ENCODE peak calls at places on chromosome 1, in five cellular contexts. One of them, this sample, is unnamed.
A peak's percentile ranks its signal among the peaks of the same experiment; 100 is the strongest.

GRCh38 chr1:64043976-64044375 is 159.4 kb upstream of the UBE2U start:
- DNase-seq in activated effector memory CD4-positive, alpha-beta T cell treated with Interleukin-2 at 50 U/mL for 16 hours: no peak
- DNase-seq in iPS DF 19.7: no peak
- DNase-seq in IMR-90: peak; percentile 31
- DNase-seq in amniotic epithelial cell: peak; percentile 72
- DNase-seq in this sample: no peak

GRCh38 chr1:32729254-32730046 is 26.9 kb upstream of the SYNC start:
- DNase-seq in activated effector memory CD4-positive, alpha-beta T cell treated with Interleukin-2 at 50 U/mL for 16 hours: no peak
- DNase-seq in iPS DF 19.7: no peak
- DNase-seq in IMR-90: peak; percentile 0
- DNase-seq in amniotic epithelial cell: no peak
- DNase-seq in this sample: no peak

GRCh38 chr1:207862241-207862787 is 48.6 kb downstream of the CD34 start:
- DNase-seq in activated effector memory CD4-positive, alpha-beta T cell treated with Interleukin-2 at 50 U/mL for 16 hours: no peak
- DNase-seq in iPS DF 19.7: no peak
- DNase-seq in IMR-90: peak; percentile 43
- DNase-seq in amniotic epithelial cell: peak; percentile 81
- DNase-seq in this sample: no peak

GRCh38 chr1:24424207-24424606 is 8.6 kb downstream of the NIPAL3 start:
- DNase-seq in activated effector memory CD4-positive, alpha-beta T cell treated with Interleukin-2 at 50 U/mL for 16 hours: no peak
- DNase-seq in iPS DF 19.7: no peak
- DNase-seq in IMR-90: no peak
- DNase-seq in amniotic epithelial cell: no peak
- DNase-seq in this sample: no peak

GRCh38 chr1:154707901-154708514 is 100.0 kb upstream of the ADAR start:
- DNase-seq in activated effector memory CD4-positive, alpha-beta T cell treated with Interleukin-2 at 50 U/mL for 16 hours: no peak
- DNase-seq in iPS DF 19.7: no peak
- DNase-seq in IMR-90: peak; percentile 33
- DNase-seq in amniotic epithelial cell: no peak
- DNase-seq in this sample: no peak

GRCh38 chr1:109823543-109824348 is 60.0 kb upstream of the EPS8L3 start:
- DNase-seq in activated effector memory CD4-positive, alpha-beta T cell treated with Interleukin-2 at 50 U/mL for 16 hours: no peak
- DNase-seq in iPS DF 19.7: no peak
- DNase-seq in IMR-90: no peak
- DNase-seq in amniotic epithelial cell: peak; percentile 35
- DNase-seq in this sample: no peak

GRCh38 chr1:9833632-9834031 is 9.9 kb upstream of the CLSTN1 start:
- DNase-seq in activated effector memory CD4-positive, alpha-beta T cell treated with Interleukin-2 at 50 U/mL for 16 hours: no peak
- DNase-seq in iPS DF 19.7: no peak
- DNase-seq in IMR-90: no peak
- DNase-seq in amniotic epithelial cell: no peak
- DNase-seq in this sample: no peak

GRCh38 chr1:244792188-244792850 is 43.1 kb upstream of the COX20 start:
- DNase-seq in activated effector memory CD4-positive, alpha-beta T cell treated with Interleukin-2 at 50 U/mL for 16 hours: no peak
- DNase-seq in iPS DF 19.7: no peak
- DNase-seq in IMR-90: peak; percentile 80
- DNase-seq in amniotic epithelial cell: peak; percentile 42
- DNase-seq in this sample: no peak

GRCh38 chr1:97632075-97632474 is 288.8 kb downstream of the DPYD start:
- DNase-seq in activated effector memory CD4-positive, alpha-beta T cell treated with Interleukin-2 at 50 U/mL for 16 hours: no peak
- DNase-seq in iPS DF 19.7: no peak
- DNase-seq in IMR-90: peak; percentile 60
- DNase-seq in amniotic epithelial cell: peak; percentile 91
- DNase-seq in this sample: no peak

GRCh38 chr1:67632811-67633478 is 52.1 kb upstream of the GADD45A start:
- DNase-seq in activated effector memory CD4-positive, alpha-beta T cell treated with Interleukin-2 at 50 U/mL for 16 hours: no peak
- DNase-seq in iPS DF 19.7: no peak
- DNase-seq in IMR-90: no peak
- DNase-seq in amniotic epithelial cell: no peak
- DNase-seq in this sample: no peak

GRCh38 chr1:31934706-31935629 is 3.2 kb downstream of the PTP4A2 start:
- DNase-seq in activated effector memory CD4-positive, alpha-beta T cell treated with Interleukin-2 at 50 U/mL for 16 hours: no peak
- DNase-seq in iPS DF 19.7: no peak
- DNase-seq in IMR-90: peak; percentile 70
- DNase-seq in amniotic epithelial cell: peak; percentile 49
- DNase-seq in this sample: no peak

GRCh38 chr1:161273402-161273801 is 14.9 kb downstream of the PCP4L1 start:
- DNase-seq in activated effector memory CD4-positive, alpha-beta T cell treated with Interleukin-2 at 50 U/mL for 16 hours: no peak
- DNase-seq in iPS DF 19.7: no peak
- DNase-seq in IMR-90: peak; percentile 21
- DNase-seq in amniotic epithelial cell: no peak
- DNase-seq in this sample: no peak

GRCh38 chr1:233863901-233864545 is 40.5 kb upstream of the SLC35F3 start:
- DNase-seq in activated effector memory CD4-positive, alpha-beta T cell treated with Interleukin-2 at 50 U/mL for 16 hours: no peak
- DNase-seq in iPS DF 19.7: no peak
- DNase-seq in IMR-90: no peak
- DNase-seq in amniotic epithelial cell: no peak
- DNase-seq in this sample: no peak

GRCh38 chr1:9843576-9843945 is 19.8 kb upstream of the CLSTN1 start:
- DNase-seq in activated effector memory CD4-positive, alpha-beta T cell treated with Interleukin-2 at 50 U/mL for 16 hours: no peak
- DNase-seq in iPS DF 19.7: no peak
- DNase-seq in IMR-90: no peak
- DNase-seq in amniotic epithelial cell: no peak
- DNase-seq in this sample: no peak

GRCh38 chr1:111271464-111271801 is 19.2 kb upstream of the CHIA start:
- DNase-seq in activated effector memory CD4-positive, alpha-beta T cell treated with Interleukin-2 at 50 U/mL for 16 hours: no peak
- DNase-seq in iPS DF 19.7: no peak
- DNase-seq in IMR-90: no peak
- DNase-seq in amniotic epithelial cell: no peak
- DNase-seq in this sample: no peak

GRCh38 chr1:59499273-59499955 is 202.5 kb downstream of the FGGY start:
- DNase-seq in activated effector memory CD4-positive, alpha-beta T cell treated with Interleukin-2 at 50 U/mL for 16 hours: no peak
- DNase-seq in iPS DF 19.7: no peak
- DNase-seq in IMR-90: no peak
- DNase-seq in amniotic epithelial cell: peak; percentile 59
- DNase-seq in this sample: no peak

GRCh38 chr1:28199328-28200233 is 23.1 kb upstream of the PTAFR start:
- DNase-seq in activated effector memory CD4-positive, alpha-beta T cell treated with Interleukin-2 at 50 U/mL for 16 hours: peak; percentile 57
- DNase-seq in iPS DF 19.7: no peak
- DNase-seq in IMR-90: no peak
- DNase-seq in amniotic epithelial cell: no peak
- DNase-seq in this sample: no peak

GRCh38 chr1:226424228-226425003 is 16.5 kb upstream of the PARP1 start:
- DNase-seq in activated effector memory CD4-positive, alpha-beta T cell treated with Interleukin-2 at 50 U/mL for 16 hours: no peak
- DNase-seq in iPS DF 19.7: no peak
- DNase-seq in IMR-90: peak; percentile 10
- DNase-seq in amniotic epithelial cell: peak; percentile 55
- DNase-seq in this sample: no peak

GRCh38 chr1:196115641-196116040 is 492.6 kb downstream of the KCNT2 start:
- DNase-seq in activated effector memory CD4-positive, alpha-beta T cell treated with Interleukin-2 at 50 U/mL for 16 hours: no peak
- DNase-seq in iPS DF 19.7: no peak
- DNase-seq in IMR-90: peak; percentile 70
- DNase-seq in amniotic epithelial cell: peak; percentile 30
- DNase-seq in this sample: no peak

GRCh38 chr1:93448292-93448982 is 519 bp downstream of the FNBP1L start:
- DNase-seq in activated effector memory CD4-positive, alpha-beta T cell treated with Interleukin-2 at 50 U/mL for 16 hours: no peak
- DNase-seq in iPS DF 19.7: no peak
- DNase-seq in IMR-90: no peak
- DNase-seq in amniotic epithelial cell: no peak
- DNase-seq in this sample: no peak

GRCh38 chr1:33338495-33339211 is 17.8 kb upstream of the A3GALT2 start:
- DNase-seq in activated effector memory CD4-positive, alpha-beta T cell treated with Interleukin-2 at 50 U/mL for 16 hours: no peak
- DNase-seq in iPS DF 19.7: no peak
- DNase-seq in IMR-90: peak; percentile 87
- DNase-seq in amniotic epithelial cell: peak; percentile 100
- DNase-seq in this sample: no peak

GRCh38 chr1:46532498-46533178 is 18.8 kb downstream of the KNCN start:
- DNase-seq in activated effector memory CD4-positive, alpha-beta T cell treated with Interleukin-2 at 50 U/mL for 16 hours: peak; percentile 61
- DNase-seq in iPS DF 19.7: no peak
- DNase-seq in IMR-90: peak; percentile 36
- DNase-seq in amniotic epithelial cell: peak; percentile 41
- DNase-seq in this sample: no peak

GRCh38 chr1:150955274-150955673 is 19.4 kb downstream of the CERS2 start:
- DNase-seq in activated effector memory CD4-positive, alpha-beta T cell treated with Interleukin-2 at 50 U/mL for 16 hours: no peak
- DNase-seq in iPS DF 19.7: no peak
- DNase-seq in IMR-90: no peak
- DNase-seq in amniotic epithelial cell: peak; percentile 45
- DNase-seq in this sample: no peak

This sample was measured in iPS DF 6.9.